ENCODE peak calls at places on chromosome 19, in four cellular contexts. One of them, this sample, is unnamed.

GRCh38 chr19:48403606-48404005 is 10.1 kb downstream of the GRIN2D start:
- DNase-seq in HFF-Myc: no peak
- DNase-seq in GM12864: peak
- DNase-seq in CD8-positive, alpha-beta T cell: no peak
- DNase-seq in this sample: no peak

GRCh38 chr19:33401683-33402420 is 28.3 kb downstream of the CEBPG start:
- DNase-seq in HFF-Myc: no peak
- DNase-seq in GM12864: no peak
- DNase-seq in CD8-positive, alpha-beta T cell: no peak
- DNase-seq in this sample: no peak

GRCh38 chr19:3224346-3225325 is at the start of gene CELF5:
- DNase-seq in HFF-Myc: no peak
- DNase-seq in GM12864: no peak
- DNase-seq in CD8-positive, alpha-beta T cell: peak
- DNase-seq in this sample: no peak

GRCh38 chr19:41265376-41266153 is 1.4 kb downstream of the HNRNPUL1 start:
- DNase-seq in HFF-Myc: no peak
- DNase-seq in GM12864: no peak
- DNase-seq in CD8-positive, alpha-beta T cell: no peak
- DNase-seq in this sample: peak

GRCh38 chr19:57053401-57053800 is 66.4 kb upstream of the USP29 start:
- DNase-seq in HFF-Myc: no peak
- DNase-seq in GM12864: no peak
- DNase-seq in CD8-positive, alpha-beta T cell: no peak
- DNase-seq in this sample: no peak

GRCh38 chr19:3275068-3275582 is 50.7 kb downstream of the CELF5 start:
- DNase-seq in HFF-Myc: no peak
- DNase-seq in GM12864: no peak
- DNase-seq in CD8-positive, alpha-beta T cell: no peak
- DNase-seq in this sample: no peak

GRCh38 chr19:19304186-19304975 is 15.9 kb downstream of the SUGP1 start:
- DNase-seq in HFF-Myc: no peak
- DNase-seq in GM12864: no peak
- DNase-seq in CD8-positive, alpha-beta T cell: no peak
- DNase-seq in this sample: no peak

GRCh38 chr19:47106819-47107200 is 6.8 kb downstream of the ZC3H4 start:
- DNase-seq in HFF-Myc: no peak
- DNase-seq in GM12864: no peak
- DNase-seq in CD8-positive, alpha-beta T cell: no peak
- DNase-seq in this sample: no peak

GRCh38 chr19:38813323-38813722 is 578 bp upstream of the LGALS4 start:
- DNase-seq in HFF-Myc: no peak
- DNase-seq in GM12864: no peak
- DNase-seq in CD8-positive, alpha-beta T cell: no peak
- DNase-seq in this sample: no peak

GRCh38 chr19:18349524-18350128 is 9.2 kb downstream of the PGPEP1 start:
- DNase-seq in HFF-Myc: no peak
- DNase-seq in GM12864: no peak
- DNase-seq in CD8-positive, alpha-beta T cell: no peak
- DNase-seq in this sample: no peak

GRCh38 chr19:10238172-10238783 is 7.1 kb upstream of the S1PR2 start:
- DNase-seq in HFF-Myc: no peak
- DNase-seq in GM12864: no peak
- DNase-seq in CD8-positive, alpha-beta T cell: no peak
- DNase-seq in this sample: peak

GRCh38 chr19:30091856-30092255 is 149.8 kb downstream of the URI1 start:
- DNase-seq in HFF-Myc: no peak
- DNase-seq in GM12864: no peak
- DNase-seq in CD8-positive, alpha-beta T cell: no peak
- DNase-seq in this sample: no peak

GRCh38 chr19:46000497-46001246 is 5.4 kb downstream of the CCDC61 start:
- DNase-seq in HFF-Myc: no peak
- DNase-seq in GM12864: no peak
- DNase-seq in CD8-positive, alpha-beta T cell: peak
- DNase-seq in this sample: peak

GRCh38 chr19:20247016-20247683 is 80.1 kb downstream of the ZNF486 start:
- DNase-seq in HFF-Myc: no peak
- DNase-seq in GM12864: no peak
- DNase-seq in CD8-positive, alpha-beta T cell: no peak
- DNase-seq in this sample: no peak

GRCh38 chr19:18536475-18536874 is 6.9 kb downstream of the FKBP8 start:
- DNase-seq in HFF-Myc: no peak
- DNase-seq in GM12864: no peak
- DNase-seq in CD8-positive, alpha-beta T cell: no peak
- DNase-seq in this sample: no peak

GRCh38 chr19:58227964-58228583 is 640 bp upstream of the ZNF544 start:
- DNase-seq in HFF-Myc: no peak
- DNase-seq in GM12864: no peak
- DNase-seq in CD8-positive, alpha-beta T cell: no peak
- DNase-seq in this sample: no peak

GRCh38 chr19:58228584-58229254 is at the start of gene ZNF544:
- DNase-seq in HFF-Myc: peak
- DNase-seq in GM12864: peak
- DNase-seq in CD8-positive, alpha-beta T cell: no peak
- DNase-seq in this sample: peak

DNA sequence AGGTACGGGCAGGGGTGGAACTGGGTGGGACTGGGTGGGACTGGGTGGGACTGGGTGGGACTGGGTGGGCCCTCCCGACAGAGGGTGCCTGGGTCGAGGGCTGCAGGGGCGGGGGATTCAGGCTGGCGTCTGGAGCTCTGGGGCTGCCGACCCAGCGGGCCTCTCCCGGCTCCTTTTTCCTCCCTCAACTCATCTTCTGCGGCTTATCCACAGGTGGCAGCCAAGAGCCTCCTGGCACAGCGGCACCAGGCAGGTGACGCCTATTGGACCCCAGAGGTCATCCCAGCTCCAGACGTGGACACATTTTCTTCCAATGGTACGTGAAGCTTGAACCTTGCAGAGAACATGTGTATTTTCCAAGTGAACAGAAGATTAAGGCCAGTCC is 533 bp downstream of the ZNF544 start:
- DNase-seq in HFF-Myc: no peak
- DNase-seq in GM12864: peak
- DNase-seq in CD8-positive, alpha-beta T cell: no peak
- DNase-seq in this sample: no peak
- TF ChIP-seq CTCF in HFF-Myc: peak
- TF ChIP-seq CTCF in GM12864: peak
- TF ChIP-seq CTCF in CD8-positive, alpha-beta T cell: no peak
- TF ChIP-seq CTCF in this sample: peak

GRCh38 chr19:13014101-13014920 is 19.0 kb downstream of the NFIX start:
- DNase-seq in HFF-Myc: no peak
- DNase-seq in GM12864: no peak
- DNase-seq in CD8-positive, alpha-beta T cell: no peak
- DNase-seq in this sample: no peak

GRCh38 chr19:13014921-13015280 is 19.6 kb downstream of the NFIX start:
- DNase-seq in HFF-Myc: no peak
- DNase-seq in GM12864: no peak
- DNase-seq in CD8-positive, alpha-beta T cell: no peak
- DNase-seq in this sample: no peak

GRCh38 chr19:13012690-13013608 is 17.7 kb downstream of the NFIX start:
- DNase-seq in HFF-Myc: no peak
- DNase-seq in GM12864: no peak
- DNase-seq in CD8-positive, alpha-beta T cell: no peak
- DNase-seq in this sample: peak

GRCh38 chr19:13012390-13012689 is 17.1 kb downstream of the NFIX start:
- DNase-seq in HFF-Myc: no peak
- DNase-seq in GM12864: no peak
- DNase-seq in CD8-positive, alpha-beta T cell: no peak
- DNase-seq in this sample: no peak

DNA sequence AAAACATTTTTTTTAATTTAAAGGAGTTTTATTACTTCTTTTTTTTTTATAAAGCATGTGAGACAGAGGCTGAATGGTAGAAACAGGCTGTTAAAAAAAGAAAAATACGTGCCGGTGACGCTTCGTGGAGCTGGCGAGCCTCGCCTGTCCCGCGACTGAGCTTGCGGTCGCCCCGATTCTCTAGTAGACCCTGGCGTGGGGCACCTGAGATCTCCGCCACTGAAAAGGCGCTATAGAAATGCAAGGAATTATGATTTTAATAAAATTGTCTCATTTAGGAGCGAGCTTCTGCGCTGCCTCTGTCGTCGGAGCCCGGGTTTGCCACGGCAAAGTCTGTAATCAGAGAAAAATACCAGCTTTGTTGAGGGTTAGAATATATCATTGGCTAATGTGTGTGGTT is 18.4 kb downstream of the NFIX start:
- DNase-seq in HFF-Myc: no peak
- DNase-seq in GM12864: no peak
- DNase-seq in CD8-positive, alpha-beta T cell: no peak
- DNase-seq in this sample: no peak
- H3K4me3 ChIP-seq in HFF-Myc: no peak
- H3K4me3 ChIP-seq in GM12864: no peak
- H3K4me3 ChIP-seq in CD8-positive, alpha-beta T cell: peak
- H3K4me3 ChIP-seq in this sample: no peak

GRCh38 chr19:8576273-8576993 is 809 bp downstream of the MYO1F start:
- DNase-seq in HFF-Myc: no peak
- DNase-seq in GM12864: no peak
- DNase-seq in CD8-positive, alpha-beta T cell: no peak
- DNase-seq in this sample: no peak
- TF ChIP-seq CTCF in HFF-Myc: no peak
- TF ChIP-seq CTCF in GM12864: no peak
- TF ChIP-seq CTCF in CD8-positive, alpha-beta T cell: no peak
- TF ChIP-seq CTCF in this sample: peak

GRCh38 chr19:35859414-35859813 is 2.7 kb downstream of the KIRREL2 start:
- DNase-seq in HFF-Myc: no peak
- DNase-seq in GM12864: no peak
- DNase-seq in CD8-positive, alpha-beta T cell: no peak
- DNase-seq in this sample: no peak

GRCh38 chr19:35862528-35862927 is 5.8 kb downstream of the KIRREL2 start:
- DNase-seq in HFF-Myc: no peak
- DNase-seq in GM12864: no peak
- DNase-seq in CD8-positive, alpha-beta T cell: no peak
- DNase-seq in this sample: no peak

GRCh38 chr19:35861640-35862160 is 5.0 kb downstream of the KIRREL2 start:
- DNase-seq in HFF-Myc: no peak
- DNase-seq in GM12864: no peak
- DNase-seq in CD8-positive, alpha-beta T cell: no peak
- DNase-seq in this sample: no peak

GRCh38 chr19:35860818-35861639 is 4.3 kb downstream of the KIRREL2 start:
- DNase-seq in HFF-Myc: no peak
- DNase-seq in GM12864: no peak
- DNase-seq in CD8-positive, alpha-beta T cell: no peak
- DNase-seq in this sample: no peak

DNA sequence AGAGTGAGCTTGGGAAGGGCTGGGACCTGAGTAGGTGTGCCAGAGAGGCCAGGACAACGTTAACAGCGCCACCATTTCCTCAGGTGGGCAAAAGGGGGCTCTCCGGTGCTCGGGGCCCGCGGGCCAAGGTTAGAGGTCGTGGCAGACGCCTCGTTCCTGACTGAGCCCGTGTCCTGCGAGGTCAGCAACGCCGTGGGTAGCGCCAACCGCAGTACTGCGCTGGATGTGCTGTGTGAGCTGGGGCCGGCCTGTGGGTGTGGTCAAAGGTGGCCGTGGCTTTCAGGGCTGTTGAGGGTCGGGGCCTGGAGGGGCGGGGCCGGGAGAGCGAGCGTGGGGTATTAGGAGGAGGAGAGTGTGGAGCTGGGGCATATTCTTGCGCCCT is 3.7 kb downstream of the KIRREL2 start:
- DNase-seq in HFF-Myc: no peak
- DNase-seq in GM12864: no peak
- DNase-seq in CD8-positive, alpha-beta T cell: no peak
- DNase-seq in this sample: no peak
- H3K4me3 ChIP-seq in HFF-Myc: no peak
- H3K4me3 ChIP-seq in GM12864: no peak
- H3K4me3 ChIP-seq in CD8-positive, alpha-beta T cell: no peak
- H3K4me3 ChIP-seq in this sample: no peak

GRCh38 chr19:50794778-50795664 is 4.8 kb downstream of the ACP4 start:
- DNase-seq in HFF-Myc: peak
- DNase-seq in GM12864: no peak
- DNase-seq in CD8-positive, alpha-beta T cell: no peak
- DNase-seq in this sample: peak

GRCh38 chr19:50796634-50797428 is 6.6 kb downstream of the ACP4 start:
- DNase-seq in HFF-Myc: no peak
- DNase-seq in GM12864: no peak
- DNase-seq in CD8-positive, alpha-beta T cell: no peak
- DNase-seq in this sample: no peak

GRCh38 chr19:50795665-50796073 is 5.5 kb downstream of the ACP4 start:
- DNase-seq in HFF-Myc: no peak
- DNase-seq in GM12864: no peak
- DNase-seq in CD8-positive, alpha-beta T cell: no peak
- DNase-seq in this sample: peak

GRCh38 chr19:50797429-50798115 is 7.4 kb downstream of the ACP4 start:
- DNase-seq in HFF-Myc: no peak
- DNase-seq in GM12864: no peak
- DNase-seq in CD8-positive, alpha-beta T cell: no peak
- DNase-seq in this sample: no peak

GRCh38 chr19:50796128-50796633 is 6.0 kb downstream of the ACP4 start:
- DNase-seq in HFF-Myc: no peak
- DNase-seq in GM12864: no peak
- DNase-seq in CD8-positive, alpha-beta T cell: no peak
- DNase-seq in this sample: peak
- TF ChIP-seq CTCF in HFF-Myc: peak
- TF ChIP-seq CTCF in GM12864: peak
- TF ChIP-seq CTCF in CD8-positive, alpha-beta T cell: no peak
- TF ChIP-seq CTCF in this sample: no peak

DNA sequence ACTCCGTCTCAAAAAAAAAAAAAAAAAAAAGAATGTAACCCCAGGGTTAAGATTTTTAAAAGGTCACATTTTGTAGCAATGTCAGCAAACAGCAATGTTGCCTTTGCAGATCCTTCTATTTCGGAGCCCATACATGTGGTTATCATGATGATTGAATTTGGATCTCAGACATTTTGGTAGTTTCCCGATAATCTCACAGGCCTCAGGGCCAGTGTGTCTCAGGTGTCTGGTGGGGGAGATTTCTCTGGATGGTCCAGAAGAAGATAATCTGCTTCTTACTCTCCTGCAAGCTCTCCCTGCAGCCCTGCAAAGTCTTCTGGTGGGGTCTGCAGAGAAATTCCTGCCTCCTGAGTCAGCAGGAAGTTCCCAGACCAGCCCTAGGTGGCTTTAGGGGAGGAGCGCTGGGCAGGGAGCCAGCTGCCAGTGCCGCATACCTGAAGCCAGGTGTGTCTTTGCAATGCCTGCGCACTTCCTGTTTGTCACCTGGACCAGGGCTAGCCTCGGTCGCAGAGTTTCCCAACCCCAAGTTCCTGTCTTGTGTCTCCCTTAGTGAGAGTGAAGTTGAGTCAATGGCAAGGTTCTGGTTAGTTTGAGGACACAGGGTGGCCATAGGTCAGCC is 1.4 kb downstream of the SH2D3A start:
- DNase-seq in HFF-Myc: no peak
- DNase-seq in GM12864: no peak
- DNase-seq in CD8-positive, alpha-beta T cell: no peak
- DNase-seq in this sample: no peak
- H3K4me3 ChIP-seq in HFF-Myc: no peak
- H3K4me3 ChIP-seq in GM12864: peak
- H3K4me3 ChIP-seq in CD8-positive, alpha-beta T cell: peak
- H3K4me3 ChIP-seq in this sample: peak

GRCh38 chr19:51592521-51592920 is 21.4 kb downstream of the ZNF175 start:
- DNase-seq in HFF-Myc: no peak
- DNase-seq in GM12864: no peak
- DNase-seq in CD8-positive, alpha-beta T cell: no peak
- DNase-seq in this sample: no peak
- TF ChIP-seq CTCF in HFF-Myc: no peak
- TF ChIP-seq CTCF in GM12864: no peak
- TF ChIP-seq CTCF in CD8-positive, alpha-beta T cell: no peak
- TF ChIP-seq CTCF in this sample: no peak

This sample was measured in GM06990.